ENCODE peak calls at places on chromosomes 1 and 21, in four cellular contexts. One of them, this sample, is unnamed.

GRCh38 chr1:190444464-190444863 is 33.2 kb downstream of the BRINP3 start:
- DNase-seq in GM12878: no peak
- DNase-seq in K562: no peak
- DNase-seq in HepG2: no peak
- DNase-seq in this sample: no peak

GRCh38 chr21:42568377-42568776 is 54.7 kb downstream of the SLC37A1 start:
- DNase-seq in GM12878: no peak
- DNase-seq in K562: no peak
- DNase-seq in HepG2: no peak
- DNase-seq in this sample: no peak

GRCh38 chr1:111334169-111334568 is 43.5 kb downstream of the CHIA start:
- DNase-seq in GM12878: peak; percentile 33
- DNase-seq in K562: peak; percentile 22
- DNase-seq in HepG2: peak; percentile 50
- DNase-seq in this sample: peak; percentile 54

GRCh38 chr1:156122519-156123355 is 8.2 kb downstream of the LMNA start:
- DNase-seq in GM12878: no peak
- DNase-seq in K562: peak; percentile 62
- DNase-seq in HepG2: peak; percentile 70
- DNase-seq in this sample: no peak

GRCh38 chr1:205147191-205147590 is 25.4 kb upstream of the RBBP5 start:
- DNase-seq in GM12878: no peak
- DNase-seq in K562: no peak
- DNase-seq in HepG2: no peak
- DNase-seq in this sample: no peak

GRCh38 chr1:200183637-200184036 is 156.1 kb downstream of the NR5A2 start:
- DNase-seq in GM12878: no peak
- DNase-seq in K562: no peak
- DNase-seq in HepG2: no peak
- DNase-seq in this sample: no peak

GRCh38 chr1:29953938-29954337 is 717.6 kb downstream of the PTPRU start:
- DNase-seq in GM12878: no peak
- DNase-seq in K562: no peak
- DNase-seq in HepG2: no peak
- DNase-seq in this sample: no peak

GRCh38 chr1:150548632-150549495 is at the start of gene ADAMTSL4:
- DNase-seq in GM12878: no peak
- DNase-seq in K562: peak; percentile 94
- DNase-seq in HepG2: no peak
- DNase-seq in this sample: peak; percentile 78

GRCh38 chr1:149849947-149850360 is 49.4 kb upstream of the BOLA1 start:
- DNase-seq in GM12878: no peak
- DNase-seq in K562: no peak
- DNase-seq in HepG2: no peak
- DNase-seq in this sample: no peak

GRCh38 chr1:172447641-172448040 is 3.8 kb upstream of the PIGC start:
- DNase-seq in GM12878: no peak
- DNase-seq in K562: no peak
- DNase-seq in HepG2: no peak
- DNase-seq in this sample: no peak

GRCh38 chr21:41164981-41165650 is 2.8 kb upstream of the BACE2 start:
- DNase-seq in GM12878: no peak
- DNase-seq in K562: no peak
- DNase-seq in HepG2: peak; percentile 5
- DNase-seq in this sample: no peak

GRCh38 chr1:32394890-32395415 is 712 bp upstream of the BSDC1 start:
- DNase-seq in GM12878: no peak
- DNase-seq in K562: no peak
- DNase-seq in HepG2: peak; percentile 56
- DNase-seq in this sample: peak; percentile 52

GRCh38 chr21:28447453-28447852 is 545.2 kb downstream of the LTN1 start:
- DNase-seq in GM12878: no peak
- DNase-seq in K562: no peak
- DNase-seq in HepG2: no peak
- DNase-seq in this sample: no peak

GRCh38 chr1:208837242-208837641 is 593.1 kb upstream of the PLXNA2 start:
- DNase-seq in GM12878: no peak
- DNase-seq in K562: no peak
- DNase-seq in HepG2: no peak
- DNase-seq in this sample: no peak

GRCh38 chr1:81802601-81803422 is 2.1 kb downstream of the ADGRL2 start:
- DNase-seq in GM12878: no peak
- DNase-seq in K562: no peak
- DNase-seq in HepG2: no peak
- DNase-seq in this sample: peak; percentile 42

GRCh38 chr1:152110365-152110859 is 4.8 kb downstream of the TCHH start:
- DNase-seq in GM12878: no peak
- DNase-seq in K562: no peak
- DNase-seq in HepG2: no peak
- DNase-seq in this sample: peak; percentile 51

GRCh38 chr1:145957443-145958319 is at the start of gene LIX1L:
- DNase-seq in GM12878: peak; percentile 89
- DNase-seq in K562: peak; percentile 87
- DNase-seq in HepG2: peak; percentile 91
- DNase-seq in this sample: peak; percentile 95

GRCh38 chr21:26148071-26148470 is 22.5 kb downstream of the APP start:
- DNase-seq in GM12878: no peak
- DNase-seq in K562: no peak
- DNase-seq in HepG2: no peak
- DNase-seq in this sample: no peak

GRCh38 chr1:42005530-42005929 is 86.8 kb upstream of the HIVEP3 start:
- DNase-seq in GM12878: no peak
- DNase-seq in K562: no peak
- DNase-seq in HepG2: no peak
- DNase-seq in this sample: no peak

GRCh38 chr21:20968391-20968790 is 29.8 kb upstream of the NCAM2 start:
- DNase-seq in GM12878: no peak
- DNase-seq in K562: no peak
- DNase-seq in HepG2: no peak
- DNase-seq in this sample: no peak

GRCh38 chr1:221093903-221094865 is 214.9 kb downstream of the HLX start:
- DNase-seq in GM12878: no peak
- DNase-seq in K562: no peak
- DNase-seq in HepG2: no peak
- DNase-seq in this sample: peak; percentile 35

GRCh38 chr1:46948629-46949282 is 7.5 kb upstream of the CYP4A11 start:
- DNase-seq in GM12878: no peak
- DNase-seq in K562: no peak
- DNase-seq in HepG2: peak; percentile 20
- DNase-seq in this sample: no peak

GRCh38 chr21:44329971-44330681 is 9.1 kb downstream of the CFAP410 start:
- DNase-seq in GM12878: no peak
- DNase-seq in K562: no peak
- DNase-seq in HepG2: no peak
- DNase-seq in this sample: no peak

GRCh38 chr1:65310078-65310587 is 790 bp downstream of the DNAJC6 start:
- DNase-seq in GM12878: no peak
- DNase-seq in K562: peak; percentile 80
- DNase-seq in HepG2: no peak
- DNase-seq in this sample: peak; percentile 61

GRCh38 chr1:59139396-59139795 is 157.5 kb upstream of the FGGY start:
- DNase-seq in GM12878: no peak
- DNase-seq in K562: peak; percentile 15
- DNase-seq in HepG2: peak; percentile 6
- DNase-seq in this sample: no peak

GRCh38 chr1:17547271-17547670 is 7.8 kb downstream of the ARHGEF10L start:
- DNase-seq in GM12878: no peak
- DNase-seq in K562: no peak
- DNase-seq in HepG2: no peak
- DNase-seq in this sample: no peak

GRCh38 chr1:24381256-24381655 is 32.3 kb downstream of the STPG1 start:
- DNase-seq in GM12878: no peak
- DNase-seq in K562: no peak
- DNase-seq in HepG2: no peak
- DNase-seq in this sample: no peak

GRCh38 chr1:47235280-47235679 is 3.3 kb upstream of the TAL1 start:
- DNase-seq in GM12878: no peak
- DNase-seq in K562: no peak
- DNase-seq in HepG2: no peak
- DNase-seq in this sample: no peak

GRCh38 chr1:155284476-155284875 is 7.2 kb downstream of the HCN3 start:
- DNase-seq in GM12878: no peak
- DNase-seq in K562: no peak
- DNase-seq in HepG2: no peak
- DNase-seq in this sample: no peak

GRCh38 chr1:212914789-212915188 is 35.6 kb upstream of the VASH2 start:
- DNase-seq in GM12878: no peak
- DNase-seq in K562: no peak
- DNase-seq in HepG2: no peak
- DNase-seq in this sample: no peak

GRCh38 chr1:185561629-185562028 is 172.6 kb upstream of the HMCN1 start:
- DNase-seq in GM12878: no peak
- DNase-seq in K562: no peak
- DNase-seq in HepG2: no peak
- DNase-seq in this sample: no peak

GRCh38 chr1:21898326-21899155 is 38.6 kb downstream of the HSPG2 start:
- DNase-seq in GM12878: no peak
- DNase-seq in K562: no peak
- DNase-seq in HepG2: peak; percentile 26
- DNase-seq in this sample: no peak

GRCh38 chr1:104189207-104189606 is 439.5 kb downstream of the AMY1C start:
- DNase-seq in GM12878: no peak
- DNase-seq in K562: no peak
- DNase-seq in HepG2: no peak
- DNase-seq in this sample: no peak

GRCh38 chr1:203556047-203556851 is 62.3 kb downstream of the OPTC start:
- DNase-seq in GM12878: no peak
- DNase-seq in K562: no peak
- DNase-seq in HepG2: no peak
- DNase-seq in this sample: no peak

GRCh38 chr21:43574741-43575465 is 84.4 kb downstream of the HSF2BP start:
- DNase-seq in GM12878: no peak
- DNase-seq in K562: no peak
- DNase-seq in HepG2: no peak
- DNase-seq in this sample: no peak

GRCh38 chr1:180255538-180256352 is 25.7 kb downstream of the LHX4 start:
- DNase-seq in GM12878: no peak
- DNase-seq in K562: no peak
- DNase-seq in HepG2: no peak
- DNase-seq in this sample: no peak

GRCh38 chr1:35505911-35506798 is 51.0 kb downstream of the KIAA0319L start:
- DNase-seq in GM12878: peak; percentile 95
- DNase-seq in K562: peak; percentile 65
- DNase-seq in HepG2: no peak
- DNase-seq in this sample: no peak

GRCh38 chr1:23593042-23593521 is 33.8 kb upstream of the ID3 start:
- DNase-seq in GM12878: no peak
- DNase-seq in K562: no peak
- DNase-seq in HepG2: no peak
- DNase-seq in this sample: no peak

DNA sequence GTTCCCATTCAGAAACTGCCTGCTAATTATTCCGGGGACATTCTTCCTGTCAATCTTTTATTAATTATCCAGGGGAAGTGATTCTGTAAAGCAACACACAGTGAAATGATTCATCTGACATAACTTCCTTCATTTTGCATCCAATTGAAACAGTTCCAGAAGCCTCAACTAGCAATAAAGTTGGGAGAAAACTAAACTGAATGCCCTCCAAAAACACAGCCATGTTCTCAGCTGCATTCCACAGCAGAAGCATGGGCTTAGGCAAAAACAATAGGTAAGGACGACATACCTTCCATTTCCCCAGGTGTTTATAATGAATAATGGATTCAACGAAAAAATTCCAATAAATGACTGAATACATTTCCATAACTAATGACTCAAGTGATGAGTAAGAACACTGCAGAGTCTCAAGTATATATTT is 36.9 kb upstream of the TARBP1 start:
- DNase-seq in GM12878: no peak
- DNase-seq in K562: no peak
- DNase-seq in HepG2: no peak
- DNase-seq in this sample: no peak
- TF ChIP-seq TARDBP in GM12878: no peak
- TF ChIP-seq TARDBP in K562: no peak
- TF ChIP-seq TARDBP in HepG2: no peak
- TF ChIP-seq TARDBP in this sample: no peak

GRCh38 chr1:87706779-87707228 is 378.1 kb downstream of the LMO4 start:
- DNase-seq in GM12878: no peak
- DNase-seq in K562: no peak
- DNase-seq in HepG2: no peak
- DNase-seq in this sample: no peak
- TF ChIP-seq TARDBP in GM12878: no peak
- TF ChIP-seq TARDBP in K562: no peak
- TF ChIP-seq TARDBP in HepG2: no peak
- TF ChIP-seq TARDBP in this sample: no peak

GRCh38 chr1:223223091-223223995 is 80.3 kb upstream of the TLR5 start:
- DNase-seq in GM12878: no peak
- DNase-seq in K562: no peak
- DNase-seq in HepG2: no peak
- DNase-seq in this sample: no peak

GRCh38 chr1:223224465-223224864 is 81.4 kb upstream of the TLR5 start:
- DNase-seq in GM12878: no peak
- DNase-seq in K562: no peak
- DNase-seq in HepG2: no peak
- DNase-seq in this sample: no peak

GRCh38 chr1:223225481-223225880 is 82.4 kb upstream of the TLR5 start:
- DNase-seq in GM12878: no peak
- DNase-seq in K562: no peak
- DNase-seq in HepG2: no peak
- DNase-seq in this sample: no peak

GRCh38 chr1:223226271-223226670 is 83.2 kb upstream of the TLR5 start:
- DNase-seq in GM12878: no peak
- DNase-seq in K562: no peak
- DNase-seq in HepG2: no peak
- DNase-seq in this sample: no peak

GRCh38 chr1:223225061-223225460 is 82.0 kb upstream of the TLR5 start:
- DNase-seq in GM12878: no peak
- DNase-seq in K562: no peak
- DNase-seq in HepG2: no peak
- DNase-seq in this sample: no peak
- TF ChIP-seq TARDBP in GM12878: no peak
- TF ChIP-seq TARDBP in K562: no peak
- TF ChIP-seq TARDBP in HepG2: no peak
- TF ChIP-seq TARDBP in this sample: no peak

GRCh38 chr21:34695434-34695833 is 26.6 kb downstream of the CLIC6 start:
- DNase-seq in GM12878: peak; percentile 75
- DNase-seq in K562: no peak
- DNase-seq in HepG2: no peak
- DNase-seq in this sample: no peak

GRCh38 chr21:34692458-34693020 is 23.7 kb downstream of the CLIC6 start:
- DNase-seq in GM12878: no peak
- DNase-seq in K562: no peak
- DNase-seq in HepG2: no peak
- DNase-seq in this sample: no peak

GRCh38 chr21:34691396-34692032 is 22.7 kb downstream of the CLIC6 start:
- DNase-seq in GM12878: no peak
- DNase-seq in K562: no peak
- DNase-seq in HepG2: no peak
- DNase-seq in this sample: no peak

GRCh38 chr21:34690793-34691175 is 22.0 kb downstream of the CLIC6 start:
- DNase-seq in GM12878: no peak
- DNase-seq in K562: no peak
- DNase-seq in HepG2: no peak
- DNase-seq in this sample: no peak

GRCh38 chr21:34693192-34693810 is 24.5 kb downstream of the CLIC6 start:
- DNase-seq in GM12878: no peak
- DNase-seq in K562: peak; percentile 75
- DNase-seq in HepG2: peak; percentile 55
- DNase-seq in this sample: peak; percentile 72
- TF ChIP-seq TARDBP in GM12878: no peak
- TF ChIP-seq TARDBP in K562: no peak
- TF ChIP-seq TARDBP in HepG2: no peak
- TF ChIP-seq TARDBP in this sample: no peak

GRCh38 chr1:119008483-119009299 is 20.5 kb upstream of the TBX15 start:
- DNase-seq in GM12878: peak; percentile 31
- DNase-seq in K562: peak; percentile 39
- DNase-seq in HepG2: peak; percentile 44
- DNase-seq in this sample: peak; percentile 44
- TF ChIP-seq TARDBP in GM12878: no peak
- TF ChIP-seq TARDBP in K562: no peak
- TF ChIP-seq TARDBP in HepG2: no peak
- TF ChIP-seq TARDBP in this sample: no peak

This sample was measured in HEK293T.